ENCODE peak calls at places on chromosome 18, in five cellular contexts. One of them, this sample, is unnamed.

GRCh38 chr18:74499633-74500032 is 3.5 kb downstream of the CNDP2 start:
- DNase-seq in Daoy: peak
- DNase-seq in effector memory CD8-positive, alpha-beta T cell: peak
- DNase-seq in islet precursor cell: peak
- DNase-seq in CD8-positive, alpha-beta T cell: peak
- DNase-seq in this sample: peak

GRCh38 chr18:48992791-48993555 is 42.2 kb upstream of the SMAD7 start:
- DNase-seq in Daoy: no peak
- DNase-seq in effector memory CD8-positive, alpha-beta T cell: no peak
- DNase-seq in islet precursor cell: no peak
- DNase-seq in CD8-positive, alpha-beta T cell: no peak
- DNase-seq in this sample: peak

GRCh38 chr18:48106976-48107781 is 176.7 kb upstream of the SMAD2 start:
- DNase-seq in Daoy: no peak
- DNase-seq in effector memory CD8-positive, alpha-beta T cell: no peak
- DNase-seq in islet precursor cell: no peak
- DNase-seq in CD8-positive, alpha-beta T cell: no peak
- DNase-seq in this sample: no peak

GRCh38 chr18:48915621-48916425 is 34.9 kb downstream of the SMAD7 start:
- DNase-seq in Daoy: no peak
- DNase-seq in effector memory CD8-positive, alpha-beta T cell: no peak
- DNase-seq in islet precursor cell: peak
- DNase-seq in CD8-positive, alpha-beta T cell: no peak
- DNase-seq in this sample: no peak

GRCh38 chr18:24127735-24128134 is 11.1 kb upstream of the CABYR start:
- DNase-seq in Daoy: no peak
- DNase-seq in effector memory CD8-positive, alpha-beta T cell: no peak
- DNase-seq in islet precursor cell: no peak
- DNase-seq in CD8-positive, alpha-beta T cell: no peak
- DNase-seq in this sample: no peak

GRCh38 chr18:55780591-55781071 is 192.6 kb upstream of the TCF4 start:
- DNase-seq in Daoy: no peak
- DNase-seq in effector memory CD8-positive, alpha-beta T cell: no peak
- DNase-seq in islet precursor cell: no peak
- DNase-seq in CD8-positive, alpha-beta T cell: no peak
- DNase-seq in this sample: peak

GRCh38 chr18:7370812-7371211 is 139.9 kb downstream of the LRRC30 start:
- DNase-seq in Daoy: no peak
- DNase-seq in effector memory CD8-positive, alpha-beta T cell: no peak
- DNase-seq in islet precursor cell: no peak
- DNase-seq in CD8-positive, alpha-beta T cell: no peak
- DNase-seq in this sample: no peak

GRCh38 chr18:3652380-3653262 is 202.6 kb downstream of the TGIF1 start:
- DNase-seq in Daoy: peak
- DNase-seq in effector memory CD8-positive, alpha-beta T cell: no peak
- DNase-seq in islet precursor cell: peak
- DNase-seq in CD8-positive, alpha-beta T cell: no peak
- DNase-seq in this sample: no peak

GRCh38 chr18:45588284-45588683 is 27.0 kb upstream of the SLC14A2 start:
- DNase-seq in Daoy: peak
- DNase-seq in effector memory CD8-positive, alpha-beta T cell: no peak
- DNase-seq in islet precursor cell: no peak
- DNase-seq in CD8-positive, alpha-beta T cell: no peak
- DNase-seq in this sample: no peak

GRCh38 chr18:35770360-35770759 is 188.8 kb downstream of the GALNT1 start:
- DNase-seq in Daoy: peak
- DNase-seq in effector memory CD8-positive, alpha-beta T cell: no peak
- DNase-seq in islet precursor cell: no peak
- DNase-seq in CD8-positive, alpha-beta T cell: no peak
- DNase-seq in this sample: no peak

GRCh38 chr18:59612461-59612860 is 84.8 kb downstream of the CCBE1 start:
- DNase-seq in Daoy: no peak
- DNase-seq in effector memory CD8-positive, alpha-beta T cell: no peak
- DNase-seq in islet precursor cell: no peak
- DNase-seq in CD8-positive, alpha-beta T cell: no peak
- DNase-seq in this sample: no peak

GRCh38 chr18:10488022-10488421 is 33.6 kb downstream of the APCDD1 start:
- DNase-seq in Daoy: no peak
- DNase-seq in effector memory CD8-positive, alpha-beta T cell: no peak
- DNase-seq in islet precursor cell: no peak
- DNase-seq in CD8-positive, alpha-beta T cell: no peak
- DNase-seq in this sample: no peak

GRCh38 chr18:10705786-10706185 is 180.0 kb downstream of the NAPG start:
- DNase-seq in Daoy: no peak
- DNase-seq in effector memory CD8-positive, alpha-beta T cell: no peak
- DNase-seq in islet precursor cell: peak
- DNase-seq in CD8-positive, alpha-beta T cell: no peak
- DNase-seq in this sample: no peak

GRCh38 chr18:29301048-29301447 is 1124.1 kb upstream of the CDH2 start:
- DNase-seq in Daoy: no peak
- DNase-seq in effector memory CD8-positive, alpha-beta T cell: no peak
- DNase-seq in islet precursor cell: no peak
- DNase-seq in CD8-positive, alpha-beta T cell: no peak
- DNase-seq in this sample: no peak

GRCh38 chr18:50127516-50128229 is 67.3 kb downstream of the MYO5B start:
- DNase-seq in Daoy: peak
- DNase-seq in effector memory CD8-positive, alpha-beta T cell: no peak
- DNase-seq in islet precursor cell: peak
- DNase-seq in CD8-positive, alpha-beta T cell: no peak
- DNase-seq in this sample: no peak

GRCh38 chr18:41745166-41746049 is 209.6 kb upstream of the PIK3C3 start:
- DNase-seq in Daoy: no peak
- DNase-seq in effector memory CD8-positive, alpha-beta T cell: no peak
- DNase-seq in islet precursor cell: peak
- DNase-seq in CD8-positive, alpha-beta T cell: no peak
- DNase-seq in this sample: no peak

GRCh38 chr18:74841248-74841647 is 243.6 kb downstream of the ZNF407 start:
- DNase-seq in Daoy: no peak
- DNase-seq in effector memory CD8-positive, alpha-beta T cell: no peak
- DNase-seq in islet precursor cell: no peak
- DNase-seq in CD8-positive, alpha-beta T cell: no peak
- DNase-seq in this sample: no peak

GRCh38 chr18:41075212-41075611 is 879.8 kb upstream of the PIK3C3 start:
- DNase-seq in Daoy: no peak
- DNase-seq in effector memory CD8-positive, alpha-beta T cell: no peak
- DNase-seq in islet precursor cell: peak
- DNase-seq in CD8-positive, alpha-beta T cell: no peak
- DNase-seq in this sample: no peak

GRCh38 chr18:13450289-13451207 is 232.0 kb downstream of the LDLRAD4 start:
- DNase-seq in Daoy: no peak
- DNase-seq in effector memory CD8-positive, alpha-beta T cell: no peak
- DNase-seq in islet precursor cell: peak
- DNase-seq in CD8-positive, alpha-beta T cell: no peak
- DNase-seq in this sample: no peak

GRCh38 chr18:39966275-39966674 is 1988.8 kb upstream of the PIK3C3 start:
- DNase-seq in Daoy: no peak
- DNase-seq in effector memory CD8-positive, alpha-beta T cell: no peak
- DNase-seq in islet precursor cell: no peak
- DNase-seq in CD8-positive, alpha-beta T cell: no peak
- DNase-seq in this sample: no peak

GRCh38 chr18:67265464-67266245 is 250.9 kb downstream of the DSEL start:
- DNase-seq in Daoy: no peak
- DNase-seq in effector memory CD8-positive, alpha-beta T cell: no peak
- DNase-seq in islet precursor cell: no peak
- DNase-seq in CD8-positive, alpha-beta T cell: no peak
- DNase-seq in this sample: no peak

GRCh38 chr18:13235981-13236380 is 17.4 kb downstream of the LDLRAD4 start:
- DNase-seq in Daoy: no peak
- DNase-seq in effector memory CD8-positive, alpha-beta T cell: no peak
- DNase-seq in islet precursor cell: peak
- DNase-seq in CD8-positive, alpha-beta T cell: no peak
- DNase-seq in this sample: no peak

GRCh38 chr18:70720607-70721006 is 431.8 kb downstream of the SOCS6 start:
- DNase-seq in Daoy: peak
- DNase-seq in effector memory CD8-positive, alpha-beta T cell: no peak
- DNase-seq in islet precursor cell: no peak
- DNase-seq in CD8-positive, alpha-beta T cell: no peak
- DNase-seq in this sample: no peak

GRCh38 chr18:75365230-75365629 is 62.3 kb downstream of the SMIM21 start:
- DNase-seq in Daoy: no peak
- DNase-seq in effector memory CD8-positive, alpha-beta T cell: no peak
- DNase-seq in islet precursor cell: no peak
- DNase-seq in CD8-positive, alpha-beta T cell: no peak
- DNase-seq in this sample: no peak

GRCh38 chr18:9520666-9521065 is 45.4 kb downstream of the RALBP1 start:
- DNase-seq in Daoy: no peak
- DNase-seq in effector memory CD8-positive, alpha-beta T cell: no peak
- DNase-seq in islet precursor cell: no peak
- DNase-seq in CD8-positive, alpha-beta T cell: no peak
- DNase-seq in this sample: no peak

GRCh38 chr18:1487457-1487856 is 582.8 kb downstream of the ADCYAP1 start:
- DNase-seq in Daoy: no peak
- DNase-seq in effector memory CD8-positive, alpha-beta T cell: no peak
- DNase-seq in islet precursor cell: no peak
- DNase-seq in CD8-positive, alpha-beta T cell: no peak
- DNase-seq in this sample: no peak

GRCh38 chr18:21727740-21728139 is 12.9 kb upstream of the MIB1 start:
- DNase-seq in Daoy: no peak
- DNase-seq in effector memory CD8-positive, alpha-beta T cell: no peak
- DNase-seq in islet precursor cell: no peak
- DNase-seq in CD8-positive, alpha-beta T cell: no peak
- DNase-seq in this sample: no peak

GRCh38 chr18:80147418-80148315 is 38.6 kb downstream of the ADNP2 start:
- DNase-seq in Daoy: peak
- DNase-seq in effector memory CD8-positive, alpha-beta T cell: peak
- DNase-seq in islet precursor cell: peak
- DNase-seq in CD8-positive, alpha-beta T cell: peak
- DNase-seq in this sample: peak

GRCh38 chr18:67731853-67732252 is 215.3 kb upstream of the DSEL start:
- DNase-seq in Daoy: no peak
- DNase-seq in effector memory CD8-positive, alpha-beta T cell: no peak
- DNase-seq in islet precursor cell: no peak
- DNase-seq in CD8-positive, alpha-beta T cell: no peak
- DNase-seq in this sample: no peak

GRCh38 chr18:35045121-35045520 is 3.9 kb downstream of the MAPRE2 start:
- DNase-seq in Daoy: no peak
- DNase-seq in effector memory CD8-positive, alpha-beta T cell: no peak
- DNase-seq in islet precursor cell: no peak
- DNase-seq in CD8-positive, alpha-beta T cell: no peak
- DNase-seq in this sample: no peak

GRCh38 chr18:35171315-35171987 is 69.4 kb upstream of the ZNF397 start:
- DNase-seq in Daoy: no peak
- DNase-seq in effector memory CD8-positive, alpha-beta T cell: no peak
- DNase-seq in islet precursor cell: no peak
- DNase-seq in CD8-positive, alpha-beta T cell: no peak
- DNase-seq in this sample: no peak

GRCh38 chr18:59267511-59268126 is 5.6 kb downstream of the RAX start:
- DNase-seq in Daoy: no peak
- DNase-seq in effector memory CD8-positive, alpha-beta T cell: no peak
- DNase-seq in islet precursor cell: peak
- DNase-seq in CD8-positive, alpha-beta T cell: no peak
- DNase-seq in this sample: no peak

GRCh38 chr18:61896767-61897166 is 4.0 kb upstream of the RNF152 start:
- DNase-seq in Daoy: peak
- DNase-seq in effector memory CD8-positive, alpha-beta T cell: no peak
- DNase-seq in islet precursor cell: peak
- DNase-seq in CD8-positive, alpha-beta T cell: no peak
- DNase-seq in this sample: no peak

GRCh38 chr18:55439036-55439435 is 149.0 kb downstream of the TCF4 start:
- DNase-seq in Daoy: no peak
- DNase-seq in effector memory CD8-positive, alpha-beta T cell: no peak
- DNase-seq in islet precursor cell: no peak
- DNase-seq in CD8-positive, alpha-beta T cell: no peak
- DNase-seq in this sample: no peak

GRCh38 chr18:49778826-49779465 is 34.4 kb downstream of the ACAA2 start:
- DNase-seq in Daoy: peak
- DNase-seq in effector memory CD8-positive, alpha-beta T cell: no peak
- DNase-seq in islet precursor cell: no peak
- DNase-seq in CD8-positive, alpha-beta T cell: no peak
- DNase-seq in this sample: no peak

GRCh38 chr18:58103339-58103930 is 59.4 kb downstream of the NEDD4L start:
- DNase-seq in Daoy: no peak
- DNase-seq in effector memory CD8-positive, alpha-beta T cell: no peak
- DNase-seq in islet precursor cell: no peak
- DNase-seq in CD8-positive, alpha-beta T cell: no peak
- DNase-seq in this sample: no peak

GRCh38 chr18:68803371-68803770 is 5.5 kb downstream of the CCDC102B start:
- DNase-seq in Daoy: no peak
- DNase-seq in effector memory CD8-positive, alpha-beta T cell: no peak
- DNase-seq in islet precursor cell: no peak
- DNase-seq in CD8-positive, alpha-beta T cell: no peak
- DNase-seq in this sample: no peak

This sample was measured in memory B cell.